ENCODE peak calls at places on chromosome 15, in four cellular contexts. One of them, this sample, is unnamed.
A peak's percentile ranks its signal among the peaks of the same experiment; 100 is the strongest.

GRCh38 chr15:74011610-74012009 is 17.1 kb downstream of the PML start:
- DNase-seq in keratinocyte: no peak
- DNase-seq in lung: peak; percentile 53
- DNase-seq in BE2C: no peak
- DNase-seq in this sample: no peak

GRCh38 chr15:39530446-39531342 is 50.2 kb upstream of the THBS1 start:
- DNase-seq in BE2C: no peak
- DNase-seq in keratinocyte: no peak
- DNase-seq in lung: no peak
- DNase-seq in this sample: peak; percentile 37

GRCh38 chr15:29472901-29473423 is 203.3 kb upstream of the NSMCE3 start:
- DNase-seq in lung: no peak
- DNase-seq in keratinocyte: no peak
- DNase-seq in BE2C: no peak
- DNase-seq in this sample: no peak

GRCh38 chr15:64883097-64883581 is 28.6 kb upstream of the ANKDD1A start:
- DNase-seq in keratinocyte: peak; percentile 84
- DNase-seq in lung: no peak
- DNase-seq in BE2C: no peak
- DNase-seq in this sample: no peak

GRCh38 chr15:66882251-66883020 is 180.4 kb downstream of the SMAD6 start:
- DNase-seq in lung: peak; percentile 26
- DNase-seq in keratinocyte: no peak
- DNase-seq in BE2C: no peak
- DNase-seq in this sample: no peak

GRCh38 chr15:47820780-47821319 is 103.5 kb downstream of the SEMA6D start:
- DNase-seq in keratinocyte: no peak
- DNase-seq in lung: no peak
- DNase-seq in BE2C: no peak
- DNase-seq in this sample: no peak

GRCh38 chr15:91067026-91067425 is 33.0 kb upstream of the SV2B start:
- DNase-seq in keratinocyte: no peak
- DNase-seq in lung: no peak
- DNase-seq in BE2C: no peak
- DNase-seq in this sample: no peak

GRCh38 chr15:58438956-58439355 is 7.2 kb downstream of the LIPC start:
- DNase-seq in keratinocyte: no peak
- DNase-seq in lung: no peak
- DNase-seq in BE2C: peak; percentile 60
- DNase-seq in this sample: peak; percentile 70

GRCh38 chr15:69609776-69610175 is 157.2 kb downstream of the RPLP1 start:
- DNase-seq in lung: no peak
- DNase-seq in keratinocyte: no peak
- DNase-seq in BE2C: no peak
- DNase-seq in this sample: no peak

GRCh38 chr15:32706704-32707103 is 11.1 kb upstream of the GREM1 start:
- DNase-seq in lung: no peak
- DNase-seq in BE2C: no peak
- DNase-seq in keratinocyte: peak; percentile 63
- DNase-seq in this sample: peak; percentile 53

GRCh38 chr15:28125673-28126651 is 26.8 kb upstream of the OCA2 start:
- DNase-seq in lung: no peak
- DNase-seq in keratinocyte: peak; percentile 17
- DNase-seq in BE2C: no peak
- DNase-seq in this sample: peak; percentile 65

GRCh38 chr15:99956022-99956775 is 223.0 kb upstream of the LYSMD4 start:
- DNase-seq in BE2C: peak; percentile 30
- DNase-seq in keratinocyte: peak; percentile 38
- DNase-seq in lung: no peak
- DNase-seq in this sample: no peak

GRCh38 chr15:63597821-63598220 is 634 bp downstream of the FBXL22 start:
- DNase-seq in BE2C: peak; percentile 26
- DNase-seq in lung: no peak
- DNase-seq in keratinocyte: no peak
- DNase-seq in this sample: no peak

GRCh38 chr15:69556344-69556743 is 103.7 kb downstream of the RPLP1 start:
- DNase-seq in keratinocyte: no peak
- DNase-seq in lung: no peak
- DNase-seq in BE2C: no peak
- DNase-seq in this sample: peak; percentile 19

GRCh38 chr15:69074011-69074842 is 59.7 kb downstream of the NOX5 start:
- DNase-seq in lung: peak; percentile 64
- DNase-seq in BE2C: peak; percentile 84
- DNase-seq in keratinocyte: no peak
- DNase-seq in this sample: peak; percentile 75

GRCh38 chr15:52780172-52780980 is 9.8 kb downstream of the ONECUT1 start:
- DNase-seq in lung: peak; percentile 60
- DNase-seq in BE2C: peak; percentile 58
- DNase-seq in keratinocyte: no peak
- DNase-seq in this sample: no peak

GRCh38 chr15:75031773-75032302 is 8.4 kb downstream of the PPCDC start:
- DNase-seq in BE2C: no peak
- DNase-seq in keratinocyte: no peak
- DNase-seq in lung: no peak
- DNase-seq in this sample: no peak

GRCh38 chr15:75034615-75035014 is 11.2 kb downstream of the PPCDC start:
- DNase-seq in BE2C: no peak
- DNase-seq in keratinocyte: no peak
- DNase-seq in lung: no peak
- DNase-seq in this sample: no peak

GRCh38 chr15:75036269-75036668 is 12.9 kb downstream of the PPCDC start:
- DNase-seq in lung: no peak
- DNase-seq in keratinocyte: peak; percentile 57
- DNase-seq in BE2C: no peak
- DNase-seq in this sample: peak; percentile 93

GRCh38 chr15:75032391-75032790 is 9.0 kb downstream of the PPCDC start:
- DNase-seq in keratinocyte: no peak
- DNase-seq in BE2C: no peak
- DNase-seq in lung: no peak
- DNase-seq in this sample: no peak

DNA sequence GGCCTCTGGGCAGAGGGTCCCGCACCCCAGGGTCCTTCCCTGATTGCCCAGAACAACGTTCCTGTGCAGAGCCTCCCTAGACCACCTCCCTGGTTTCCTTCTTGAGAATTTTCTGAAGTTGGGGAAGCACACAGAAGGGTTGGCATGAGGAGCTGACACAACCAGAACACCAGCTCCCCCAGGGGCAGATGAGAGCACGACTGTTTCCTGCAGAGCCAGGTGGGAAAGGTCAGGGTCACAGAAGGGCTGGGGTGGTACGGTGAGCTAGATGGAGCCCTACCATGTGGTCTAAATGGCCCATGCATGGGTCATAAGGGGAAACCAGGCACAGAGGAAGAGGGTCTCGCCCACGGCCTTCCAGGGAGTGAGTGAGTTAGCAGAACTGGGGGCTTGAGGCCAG is 10.4 kb downstream of the PPCDC start:
- DNase-seq in lung: no peak
- DNase-seq in keratinocyte: no peak
- DNase-seq in BE2C: no peak
- DNase-seq in this sample: no peak
- TF ChIP-seq CTCF in lung: no peak
- TF ChIP-seq CTCF in keratinocyte: no peak
- TF ChIP-seq CTCF in BE2C: peak; percentile 14
- TF ChIP-seq CTCF in this sample: no peak

GRCh38 chr15:43930079-43930478 is 103.3 kb downstream of the WDR76 start:
- DNase-seq in BE2C: no peak
- DNase-seq in keratinocyte: no peak
- DNase-seq in lung: no peak
- DNase-seq in this sample: no peak
- H3K27me3 ChIP-seq in BE2C: no peaks in the 10 kb centered on the region
- H3K27me3 ChIP-seq in keratinocyte: no peaks in the 10 kb centered on the region
- H3K27me3 ChIP-seq in lung: peaks cover 4% of the 10 kb centered on the region
- H3K27me3 ChIP-seq in this sample: no peaks in the 10 kb centered on the region

DNA sequence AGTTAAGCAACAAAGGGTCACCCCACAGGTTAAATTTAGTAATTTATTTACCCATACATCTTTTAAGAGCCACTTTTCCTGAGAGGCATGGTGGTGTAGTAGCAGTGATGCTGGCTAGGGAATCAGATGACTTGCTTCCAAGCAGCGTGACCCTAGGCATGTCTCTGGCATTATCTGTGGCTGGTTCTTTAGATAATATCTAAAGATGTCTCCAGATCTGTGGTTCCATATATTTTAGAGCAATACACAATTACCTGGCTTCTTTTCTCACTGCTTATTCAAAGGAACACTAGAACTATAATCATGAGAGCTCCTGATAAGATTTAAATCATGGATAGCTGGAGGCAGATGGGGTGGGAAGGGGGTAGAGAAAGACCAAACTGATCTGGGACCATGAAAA is 21.1 kb upstream of the MEIS2 start:
- DNase-seq in keratinocyte: no peak
- DNase-seq in BE2C: no peak
- DNase-seq in lung: no peak
- DNase-seq in this sample: no peak
- TF ChIP-seq CTCF in keratinocyte: no peak
- TF ChIP-seq CTCF in BE2C: no peak
- TF ChIP-seq CTCF in lung: no peak
- TF ChIP-seq CTCF in this sample: no peak

GRCh38 chr15:51692154-51692553 is 10.9 kb downstream of the SCG3 start:
- DNase-seq in BE2C: no peak
- DNase-seq in lung: no peak
- DNase-seq in keratinocyte: no peak
- DNase-seq in this sample: no peak

GRCh38 chr15:51699373-51699772 is 18.1 kb downstream of the SCG3 start:
- DNase-seq in keratinocyte: no peak
- DNase-seq in lung: no peak
- DNase-seq in BE2C: no peak
- DNase-seq in this sample: no peak

GRCh38 chr15:51697150-51697549 is 15.8 kb downstream of the SCG3 start:
- DNase-seq in lung: no peak
- DNase-seq in keratinocyte: no peak
- DNase-seq in BE2C: no peak
- DNase-seq in this sample: no peak

GRCh38 chr15:51696566-51696965 is 15.3 kb downstream of the SCG3 start:
- DNase-seq in BE2C: no peak
- DNase-seq in lung: no peak
- DNase-seq in keratinocyte: no peak
- DNase-seq in this sample: no peak
- H3K27me3 ChIP-seq in BE2C: no peaks in the 10 kb centered on the region
- H3K27me3 ChIP-seq in lung: no peaks in the 10 kb centered on the region
- H3K27me3 ChIP-seq in keratinocyte: peaks cover 21% of the 10 kb centered on the region
- H3K27me3 ChIP-seq in this sample: no peaks in the 10 kb centered on the region

GRCh38 chr15:89299896-89300295 is 34.7 kb downstream of the POLG start:
- DNase-seq in BE2C: no peak
- DNase-seq in keratinocyte: no peak
- DNase-seq in lung: no peak
- DNase-seq in this sample: no peak
- TF ChIP-seq CTCF in BE2C: peak; percentile 30
- TF ChIP-seq CTCF in keratinocyte: no peak
- TF ChIP-seq CTCF in lung: no peak
- TF ChIP-seq CTCF in this sample: peak; percentile 16

DNA sequence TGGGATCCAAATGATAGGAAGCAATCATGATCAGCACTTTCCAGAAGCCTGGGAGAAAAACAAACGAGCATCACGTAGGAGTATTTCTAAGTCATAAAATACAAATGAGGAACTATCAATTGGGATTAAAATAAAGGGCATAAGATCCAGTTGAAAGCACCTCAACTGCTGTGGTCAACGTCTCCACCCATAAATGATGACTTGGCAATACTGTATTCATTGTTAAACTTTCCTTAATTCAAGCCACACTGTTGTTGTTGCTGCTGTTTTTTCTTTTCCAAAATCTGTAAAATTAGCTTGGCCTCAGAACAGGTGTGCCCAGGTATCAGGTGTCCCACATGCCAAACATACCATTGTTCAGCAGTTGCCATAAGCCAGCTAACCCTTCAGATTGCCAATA is 395.8 kb downstream of the NTRK3 start:
- DNase-seq in BE2C: no peak
- DNase-seq in keratinocyte: no peak
- DNase-seq in lung: no peak
- DNase-seq in this sample: no peak
- H3K27me3 ChIP-seq in BE2C: no peaks in the 10 kb centered on the region
- H3K27me3 ChIP-seq in keratinocyte: no peaks in the 10 kb centered on the region
- H3K27me3 ChIP-seq in lung: no peaks in the 10 kb centered on the region
- H3K27me3 ChIP-seq in this sample: no peaks in the 10 kb centered on the region

GRCh38 chr15:25950014-25950413 is 86.9 kb upstream of the ATP10A start:
- DNase-seq in lung: no peak
- DNase-seq in keratinocyte: no peak
- DNase-seq in BE2C: no peak
- DNase-seq in this sample: no peak

GRCh38 chr15:25943831-25944230 is 80.7 kb upstream of the ATP10A start:
- DNase-seq in BE2C: no peak
- DNase-seq in keratinocyte: no peak
- DNase-seq in lung: no peak
- DNase-seq in this sample: no peak

GRCh38 chr15:25946241-25946786 is 83.2 kb upstream of the ATP10A start:
- DNase-seq in BE2C: no peak
- DNase-seq in keratinocyte: no peak
- DNase-seq in lung: no peak
- DNase-seq in this sample: no peak

GRCh38 chr15:25944386-25944785 is 81.3 kb upstream of the ATP10A start:
- DNase-seq in lung: no peak
- DNase-seq in BE2C: no peak
- DNase-seq in keratinocyte: no peak
- DNase-seq in this sample: no peak

DNA sequence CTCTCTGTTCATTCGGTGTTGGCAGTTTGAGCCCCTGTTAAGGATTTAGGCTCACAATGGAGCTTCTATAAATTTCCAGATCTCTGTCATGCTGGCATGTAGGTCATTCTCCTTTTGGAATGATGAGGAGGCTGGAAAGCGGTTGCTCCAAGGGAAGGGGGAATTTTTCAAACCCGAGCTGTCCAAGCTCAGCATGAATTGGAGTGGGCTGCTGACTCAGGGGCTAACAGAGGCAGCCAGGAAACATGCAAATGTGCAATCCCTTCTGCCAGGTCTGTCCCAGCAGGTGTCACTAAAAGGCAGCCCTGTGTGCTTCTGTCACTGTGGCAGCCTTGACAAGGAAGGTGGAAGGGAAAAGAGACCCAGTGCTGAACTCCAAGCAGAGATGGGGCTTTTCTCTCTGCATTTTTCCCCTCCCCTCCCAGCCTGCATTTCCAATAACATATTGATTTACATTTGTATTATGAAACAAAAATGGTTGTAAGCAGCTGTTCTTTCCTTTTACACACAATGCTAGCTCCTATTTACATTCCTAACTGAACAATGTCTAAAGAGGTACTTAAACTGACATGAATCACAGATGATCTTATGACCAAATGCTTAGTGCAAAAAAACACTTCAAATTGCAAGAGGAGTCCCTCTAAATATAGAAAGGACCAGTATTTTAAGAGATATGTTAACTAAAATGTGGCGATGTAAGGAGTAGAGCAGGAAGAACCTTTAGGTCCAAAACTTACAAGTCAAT is 84.4 kb upstream of the ATP10A start:
- DNase-seq in BE2C: no peak
- DNase-seq in lung: no peak
- DNase-seq in keratinocyte: no peak
- DNase-seq in this sample: peak; percentile 58
- TF ChIP-seq CTCF in BE2C: no peak
- TF ChIP-seq CTCF in lung: no peak
- TF ChIP-seq CTCF in keratinocyte: no peak
- TF ChIP-seq CTCF in this sample: peak; percentile 44

DNA sequence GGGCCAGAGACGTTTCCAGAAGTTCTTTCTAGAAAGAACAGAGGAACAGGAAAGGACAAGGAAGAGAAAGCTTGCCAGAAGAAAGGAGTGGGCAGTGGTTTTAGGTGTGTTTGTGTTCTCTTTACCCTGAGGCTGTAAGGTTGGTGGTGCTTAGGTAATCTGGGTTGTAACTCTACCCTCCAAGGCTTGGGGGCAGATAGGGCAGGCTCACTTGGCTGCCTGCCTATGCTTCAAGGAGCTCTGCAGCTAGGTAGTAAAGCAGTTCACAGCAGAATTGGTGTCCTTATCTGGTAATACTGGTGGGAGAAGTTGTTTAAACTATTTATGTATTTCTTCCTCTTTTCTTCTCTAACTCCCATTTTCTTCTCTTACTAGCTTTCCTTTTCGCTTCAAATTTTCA is 50.7 kb upstream of the SPPL2A start:
- DNase-seq in lung: no peak
- DNase-seq in BE2C: no peak
- DNase-seq in keratinocyte: peak; percentile 13
- DNase-seq in this sample: no peak
- H3K27me3 ChIP-seq in lung: no peaks in the 10 kb centered on the region
- H3K27me3 ChIP-seq in BE2C: no peaks in the 10 kb centered on the region
- H3K27me3 ChIP-seq in keratinocyte: no peaks in the 10 kb centered on the region
- H3K27me3 ChIP-seq in this sample: no peaks in the 10 kb centered on the region

This sample was measured in Caco-2.